ENCODE peak calls at places on chromosomes 6 and 20, in nine cellular contexts. N, X, F, Y, U, D, C, P and R are unnamed samples.

GRCh38 chr20:1309439-1309847 is 19.5 kb downstream of the SDCBP2 start:
- DNase-seq in X (no peak), U (no peak), P (no peak), N (no peak), F (no peak), Y (no peak), C (no peak), D (no peak), R (no peak)

GRCh38 chr6:165716886-165717285 is 53.8 kb upstream of the PDE10A start:
- DNase-seq in D (no peak), F (no peak), P (no peak), N (no peak), Y (peak; percentile 40), U (no peak), X (peak; percentile 11), C (no peak), R (no peak)

GRCh38 chr6:84774174-84775158 is 10.1 kb upstream of the TBX18 start:
- DNase-seq in Y (peak; percentile 62), F (peak; percentile 84), N (no peak), P (no peak), X (no peak), C (no peak), D (peak; percentile 42), U (no peak), R (peak; percentile 90)

GRCh38 chr6:114092943-114093342 is 122.0 kb upstream of the HDAC2 start:
- DNase-seq in U (no peak), C (no peak), Y (no peak), P (no peak), X (no peak), N (no peak), D (no peak), F (no peak), R (no peak)

GRCh38 chr6:122789078-122789861 is at the start of gene SMPDL3A:
- DNase-seq in D (peak; percentile 85), X (peak; percentile 72), U (peak; percentile 83), Y (peak; percentile 90), P (peak; percentile 42), C (peak; percentile 89), F (peak; percentile 86), N (peak; percentile 61), R (peak; percentile 68)

GRCh38 chr6:12593720-12594540 is 122.6 kb upstream of the PHACTR1 start:
- DNase-seq in P (no peak), C (no peak), D (no peak), U (no peak), F (no peak), N (peak; percentile 65), X (no peak), Y (no peak), R (no peak)

GRCh38 chr20:58659841-58660240 is 8.8 kb downstream of the STX16 start:
- DNase-seq in X (peak; percentile 46), N (no peak), Y (no peak), D (no peak), C (no peak), P (no peak), F (no peak), U (no peak), R (no peak)

GRCh38 chr20:49133571-49133970 is 54.6 kb downstream of the STAU1 start:
- DNase-seq in P (no peak), Y (no peak), C (no peak), U (no peak), D (no peak), N (no peak), X (no peak), F (no peak), R (no peak)

DNA sequence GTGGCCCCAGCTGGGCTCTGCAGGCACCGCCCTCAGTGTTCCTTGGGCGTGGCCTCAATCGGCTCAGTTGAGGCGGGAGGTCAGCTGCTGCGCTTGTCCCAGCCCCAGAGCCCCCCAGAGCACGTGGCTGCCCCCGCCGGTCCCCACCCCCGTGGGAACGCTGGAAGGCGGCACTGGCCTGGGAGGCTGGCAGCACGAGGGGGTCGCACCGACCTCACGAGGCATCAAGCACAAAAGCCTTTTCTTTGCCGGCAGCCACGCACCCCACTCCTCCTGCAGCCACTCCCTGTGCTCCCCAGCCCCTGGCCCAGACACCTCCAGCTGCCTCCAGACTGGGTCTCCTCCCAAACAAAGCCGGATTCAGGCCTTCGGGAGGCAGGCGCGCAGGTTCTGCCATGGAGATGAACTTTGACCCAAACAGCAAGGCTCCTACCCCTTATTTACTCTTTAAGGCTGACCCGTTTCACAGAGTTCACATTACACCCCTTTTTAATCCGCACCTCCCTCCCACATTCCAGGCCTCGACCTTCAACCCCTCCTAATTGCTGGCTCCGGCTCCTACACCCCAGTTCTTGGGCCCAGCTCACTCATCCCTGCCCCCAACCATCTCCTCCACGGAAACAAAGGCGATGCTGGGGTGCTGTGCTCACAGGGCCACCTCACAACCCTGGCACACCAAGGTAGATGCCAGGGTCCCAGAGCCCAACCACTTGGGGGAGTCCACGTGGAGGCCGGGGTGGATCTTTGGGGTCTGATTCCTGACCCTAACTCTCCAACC is 111.7 kb downstream of the NOL4L start:
- DNase-seq in Y (no peak), D (no peak), F (no peak), X (no peak), U (no peak), C (no peak), P (no peak), N (no peak), R (peak; percentile 55)
- H3K27ac ChIP-seq in Y (peak overlapping the region; percentile 11), D (peak overlapping the region; percentile 51), F (peak overlapping the region; percentile 97), X (no peak overlapping the region), U (peak overlapping the region; percentile 98), C (peak overlapping the region; percentile 93), P (no peak overlapping the region), N (peak overlapping the region; percentile 91), R (peak overlapping the region; percentile 2)

GRCh38 chr6:30726506-30727413 is 6.6 kb downstream of the TUBB start:
- DNase-seq in Y (no peak), P (no peak), D (no peak), X (peak; percentile 33), N (no peak), U (no peak), C (no peak), F (no peak), R (no peak)

GRCh38 chr6:30727920-30728605 is 7.9 kb downstream of the TUBB start:
- DNase-seq in P (no peak), U (no peak), N (no peak), F (peak; percentile 63), C (no peak), Y (no peak), X (peak; percentile 36), D (no peak), R (no peak)

GRCh38 chr6:30725713-30726505 is 5.8 kb downstream of the TUBB start:
- DNase-seq in F (peak; percentile 48), X (peak; percentile 61), P (no peak), D (no peak), C (no peak), U (no peak), N (no peak), Y (no peak), R (no peak)

GRCh38 chr6:30722280-30723112 is 2.3 kb downstream of the TUBB start:
- DNase-seq in C (peak; percentile 89), X (peak; percentile 90), Y (peak; percentile 75), F (peak; percentile 81), D (peak; percentile 81), P (no peak), N (peak; percentile 85), U (peak; percentile 83), R (peak; percentile 74)

DNA sequence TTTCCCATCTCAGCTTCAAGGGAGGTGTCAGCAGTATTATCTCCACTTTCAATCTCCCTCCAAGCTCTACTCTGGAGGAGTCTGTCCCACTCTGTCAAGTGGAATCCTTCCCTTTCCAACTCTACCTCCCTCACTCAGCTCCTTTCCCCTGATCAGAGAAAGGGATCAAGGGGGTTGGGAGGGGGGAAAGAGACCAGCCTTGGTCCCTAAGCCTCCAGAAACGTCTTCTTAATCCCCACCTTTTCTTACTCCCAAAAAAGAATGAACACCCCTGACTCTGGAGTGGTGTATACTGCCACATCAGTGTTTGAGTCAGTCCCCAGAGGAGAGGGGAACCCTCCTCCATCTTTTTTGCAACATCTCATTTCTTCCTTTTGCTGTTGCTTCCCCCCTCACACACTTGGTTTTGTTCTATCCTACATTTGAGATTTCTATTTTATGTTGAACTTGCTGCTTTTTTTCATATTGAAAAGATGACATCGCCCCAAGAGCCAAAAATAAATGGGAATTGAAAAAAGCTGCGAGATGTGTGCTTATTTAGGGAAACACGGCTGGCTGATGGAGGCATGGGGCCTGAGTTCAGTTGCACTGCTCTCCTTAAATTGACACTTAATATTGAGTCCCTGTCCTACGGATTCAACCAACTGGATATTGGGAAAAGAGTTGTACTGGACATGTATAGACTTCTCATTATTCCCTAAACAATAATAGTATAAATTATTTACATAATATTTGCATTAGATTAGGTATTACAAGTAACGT is 4.9 kb downstream of the TUBB start:
- DNase-seq in C (no peak), F (no peak), X (no peak), N (no peak), U (no peak), Y (no peak), P (no peak), D (no peak), R (no peak)
- H3K27ac ChIP-seq in C (peak overlapping the region; percentile 96), F (peak overlapping the region; percentile 69), X (peak overlapping the region; percentile 2), N (no peak overlapping the region), U (peak overlapping the region; percentile 48), Y (no peak overlapping the region), P (no peak overlapping the region), D (no peak overlapping the region), R (no peak overlapping the region)

DNA sequence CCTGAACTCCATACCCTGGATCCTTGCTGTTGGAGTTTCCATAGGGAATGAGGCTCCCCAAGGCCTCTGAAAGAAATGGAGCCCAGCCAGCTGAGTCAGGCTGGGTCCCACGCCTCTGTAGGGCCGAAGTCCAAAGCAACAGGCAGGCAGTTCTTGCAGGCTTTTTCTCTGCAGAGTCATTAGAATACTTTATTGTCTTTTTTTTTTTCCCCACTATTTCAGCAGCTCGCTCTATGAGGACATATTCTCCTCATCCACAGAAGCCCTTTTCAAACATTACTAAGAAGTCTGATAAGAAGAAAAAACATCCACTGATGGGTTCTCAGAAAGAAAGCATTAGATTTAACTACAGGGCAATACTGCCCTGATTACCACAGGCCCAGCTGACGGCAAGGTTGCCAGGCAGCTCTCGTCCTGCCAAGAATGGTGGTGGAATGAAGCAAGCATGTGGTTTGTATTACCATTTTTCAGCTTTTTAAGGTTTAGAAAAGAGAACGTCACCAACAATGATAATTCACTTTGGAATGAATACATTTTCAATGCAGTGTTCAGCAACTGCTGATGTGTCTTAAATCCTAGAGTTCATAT is 223.4 kb upstream of the CITED2 start:
- DNase-seq in C (peak; percentile 86), X (peak; percentile 39), U (peak; percentile 67), Y (peak; percentile 93), N (peak; percentile 59), F (peak; percentile 99), P (peak; percentile 73), D (peak; percentile 72), R (peak; percentile 92)
- H3K27ac ChIP-seq in C (peak overlapping the region; percentile 82), X (no peak overlapping the region), U (peak overlapping the region; percentile 65), Y (peak overlapping the region; percentile 80), N (peak overlapping the region; percentile 80), F (no peak overlapping the region), P (no peak overlapping the region), D (no peak overlapping the region), R (peak overlapping the region; percentile 64)

GRCh38 chr6:43670623-43670986 is 17.0 kb downstream of the MRPS18A start:
- DNase-seq in C (no peak), N (no peak), P (no peak), F (no peak), U (no peak), Y (no peak), D (no peak), X (no peak), R (no peak)

GRCh38 chr6:43674921-43675320 is 12.7 kb downstream of the MRPS18A start:
- DNase-seq in N (no peak), D (no peak), C (no peak), U (no peak), F (no peak), Y (no peak), X (no peak), P (no peak), R (no peak)

GRCh38 chr6:43671011-43671800 is 16.4 kb downstream of the MRPS18A start:
- DNase-seq in Y (no peak), F (no peak), X (no peak), U (no peak), N (no peak), C (no peak), D (no peak), P (no peak), R (no peak)

GRCh38 chr6:43671801-43672690 is 15.5 kb downstream of the MRPS18A start:
- DNase-seq in Y (no peak), D (no peak), X (no peak), U (no peak), P (no peak), C (no peak), N (no peak), F (no peak), R (no peak)

DNA sequence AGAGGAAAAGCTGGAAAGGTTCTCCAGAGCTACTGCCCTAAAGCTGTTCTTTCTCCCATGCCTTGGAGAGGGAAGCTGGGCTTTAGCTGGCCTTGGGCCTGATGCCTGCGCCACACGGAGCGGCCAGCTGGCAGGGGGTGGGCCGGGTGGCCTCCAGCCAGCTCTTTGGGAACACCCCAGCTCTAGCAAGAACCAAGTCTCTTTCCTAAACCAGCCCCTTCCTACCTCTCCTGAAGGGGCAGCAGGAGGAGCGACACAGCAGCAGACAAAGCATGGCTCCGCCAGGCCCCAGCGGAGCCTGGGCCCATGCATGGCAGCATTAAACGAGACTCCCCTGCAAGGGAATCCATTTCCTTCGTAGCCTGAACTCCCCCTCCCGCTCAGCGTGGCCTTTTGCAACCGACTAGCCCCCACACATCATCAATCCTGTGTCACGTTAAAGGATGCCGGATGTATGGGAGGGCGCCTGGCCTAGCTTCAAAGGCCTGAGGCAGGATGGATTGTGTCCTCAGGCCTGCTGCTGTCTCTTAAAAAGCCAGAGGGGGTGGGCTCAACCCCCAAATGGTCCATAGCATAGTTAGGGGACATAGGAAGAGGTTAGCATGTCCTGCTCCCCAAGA is 14.0 kb downstream of the MRPS18A start:
- DNase-seq in C (no peak), X (no peak), F (no peak), P (no peak), D (no peak), U (peak; percentile 72), Y (no peak), N (no peak), R (no peak)
- H3K27ac ChIP-seq in C (no peak overlapping the region), X (no peak overlapping the region), F (no peak overlapping the region), P (no peak overlapping the region), D (no peak overlapping the region), U (peak overlapping the region; percentile 77), Y (no peak overlapping the region), N (peak overlapping the region; percentile 18), R (no peak overlapping the region)